ENCODE peak calls at places on chromosome 10, in ten cellular contexts. I is A549; B is CD8-positive, alpha-beta T cell; A is brain microvascular endothelial cell; T is lower leg skin; D is mammary epithelial cell; G is adrenal gland; P is thoracic aorta; F is left lung; W is neural progenitor cell. K is an unnamed sample.

GRCh38 chr10:14592026-14592425 is 182.7 kb downstream of the FAM107B start:
- DNase-seq in I (no peak), B (no peak), A (no peak), T (no peak), D (peak), G (no peak), P (no peak), F (no peak), W (no peak), K (no peak)

GRCh38 chr10:85624511-85624910 is 742.1 kb downstream of the GRID1 start:
- DNase-seq in I (no peak), B (no peak), A (no peak), T (no peak), D (no peak), G (no peak), P (no peak), F (no peak), W (no peak), K (no peak)

GRCh38 chr10:7301039-7301768 is 109.6 kb downstream of the SFMBT2 start:
- DNase-seq in I (peak), B (no peak), A (no peak), T (no peak), D (no peak), G (no peak), P (no peak), F (no peak), W (peak), K (no peak)

GRCh38 chr10:46992794-46993552 is 81.7 kb downstream of the PTPN20 start:
- DNase-seq in I (peak), B (no peak), A (peak), T (peak), D (peak), G (peak), P (no peak), F (peak), W (peak), K (no peak)

GRCh38 chr10:103493911-103494877 is 689 bp downstream of the NEURL1 start:
- DNase-seq in I (no peak), B (peak), A (no peak), T (no peak), D (no peak), G (no peak), P (no peak), F (no peak), W (peak), K (no peak)

GRCh38 chr10:99235469-99235871 is at the start of gene HPSE2:
- DNase-seq in I (no peak), B (no peak), A (no peak), T (no peak), D (no peak), G (no peak), P (no peak), F (no peak), W (peak), K (no peak)

GRCh38 chr10:19713800-19714525 is 102.3 kb upstream of the PLXDC2 start:
- DNase-seq in I (no peak), B (no peak), A (no peak), T (no peak), D (no peak), G (no peak), P (no peak), F (no peak), W (peak), K (no peak)

GRCh38 chr10:1272079-1272478 is 215.9 kb downstream of the WDR37 start:
- DNase-seq in I (no peak), B (no peak), A (no peak), T (no peak), D (no peak), G (no peak), P (no peak), F (no peak), W (no peak), K (no peak)

GRCh38 chr10:78981970-78982281 is 86.8 kb upstream of the ZMIZ1 start:
- DNase-seq in I (no peak), B (no peak), A (no peak), T (no peak), D (no peak), G (no peak), P (no peak), F (no peak), W (no peak), K (no peak)

GRCh38 chr10:30803901-30804322 is 174.4 kb upstream of the LYZL2 start:
- DNase-seq in I (no peak), B (no peak), A (no peak), T (peak), D (peak), G (peak), P (no peak), F (no peak), W (no peak), K (no peak)

GRCh38 chr10:93579089-93579488 is 12.6 kb downstream of the FFAR4 start:
- DNase-seq in I (peak), B (no peak), A (no peak), T (no peak), D (peak), G (no peak), P (no peak), F (no peak), W (no peak), K (no peak)
- TF ChIP-seq CTCF in I (no peak), B (no peak), A (no peak), T (no peak), D (no peak), G (no peak), P (no peak), F (no peak), W (no peak), K (no peak)

DNA sequence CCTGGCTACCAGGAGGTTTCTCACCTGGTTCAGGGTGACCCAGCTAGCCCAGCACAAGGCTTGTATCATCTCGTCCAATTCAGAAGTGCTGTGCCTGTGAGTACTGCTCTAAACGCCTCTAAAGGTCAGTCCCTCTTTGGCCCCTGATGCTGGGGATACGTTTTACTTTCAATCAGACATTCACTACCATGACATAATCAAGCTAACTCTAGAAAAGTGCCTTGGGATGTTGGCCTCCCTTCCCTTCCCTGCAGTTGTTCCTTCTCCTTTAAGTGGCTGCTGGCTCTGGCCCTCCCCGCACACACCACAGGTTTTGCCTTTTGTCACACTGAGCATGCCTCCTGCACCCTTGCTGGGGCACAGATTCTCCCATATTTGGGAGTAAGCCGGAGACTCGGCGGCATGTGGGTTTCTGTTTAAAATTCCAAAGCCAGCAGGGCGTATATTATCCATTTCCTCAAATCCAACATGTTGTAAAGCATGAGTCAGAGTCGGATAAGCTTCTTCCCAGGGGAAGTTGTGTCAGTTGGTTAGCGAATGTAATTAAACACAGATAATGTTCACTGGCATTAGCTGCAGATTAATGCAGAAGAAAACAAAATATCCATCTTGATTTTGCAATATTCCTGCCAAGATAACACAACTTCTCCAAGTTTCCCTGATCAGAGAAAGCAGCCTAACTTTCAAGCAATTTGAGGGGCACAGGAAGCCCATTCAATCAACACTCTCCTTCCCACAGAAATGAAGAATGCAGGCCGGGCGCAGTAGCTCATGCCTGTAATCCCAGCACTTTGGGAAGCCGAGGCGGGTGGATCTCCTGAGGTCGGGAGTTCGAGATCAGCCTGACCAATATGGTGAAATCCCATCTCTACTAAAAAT is 31.8 kb upstream of the VCL start:
- DNase-seq in I (peak), B (no peak), A (peak), T (peak), D (peak), G (peak), P (peak), F (peak), W (peak), K (peak)
- H3K4me3 ChIP-seq in I (peak), B (no peak), A (no peak), T (no peak), D (no peak), G (no peak), P (peak), F (no peak), W (peak), K (peak)

DNA sequence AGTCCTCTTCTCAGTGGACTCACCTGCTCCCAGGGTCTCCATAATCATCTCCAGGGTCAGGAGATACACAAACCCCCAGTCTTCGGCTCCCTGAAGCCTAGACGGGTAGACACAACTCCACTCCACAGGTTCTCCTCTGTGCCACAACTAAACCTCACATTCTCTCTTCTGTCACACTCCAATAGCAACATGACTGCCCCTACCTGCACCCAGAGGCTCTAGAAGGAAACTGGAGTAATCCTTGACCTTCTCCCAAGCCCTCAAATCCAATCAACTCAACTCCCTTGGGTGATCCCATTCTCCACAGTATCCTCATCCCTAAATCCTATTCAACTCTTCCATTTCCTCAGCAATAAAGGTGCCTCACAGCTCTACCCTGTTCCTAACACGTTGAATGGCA is 16.2 kb downstream of the HNRNPF start:
- DNase-seq in I (no peak), B (no peak), A (no peak), T (no peak), D (no peak), G (no peak), P (no peak), F (peak), W (no peak), K (no peak)
- TF ChIP-seq CTCF in I (no peak), B (no peak), A (no peak), T (no peak), D (no peak), G (no peak), P (no peak), F (no peak), W (no peak), K (no peak)

DNA sequence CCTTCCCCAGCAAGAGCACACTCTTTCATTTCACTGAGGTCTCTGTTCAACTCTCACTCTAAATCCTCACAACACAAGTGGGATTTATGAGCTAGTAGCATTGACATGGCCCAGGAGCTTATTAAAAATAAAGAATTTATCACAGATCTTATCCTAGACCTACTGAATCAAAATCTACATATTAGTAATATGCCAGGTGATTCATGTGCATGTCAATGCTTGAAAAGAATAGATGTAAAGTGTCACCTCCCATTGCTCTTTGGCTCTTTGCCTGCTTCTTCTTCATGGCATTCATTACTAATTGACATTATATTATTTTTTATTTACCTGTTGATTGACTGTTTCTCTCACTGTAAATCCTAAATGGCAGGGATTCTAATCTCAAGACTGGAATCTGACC is 459.2 kb upstream of the LRRTM3 start:
- DNase-seq in I (no peak), B (no peak), A (no peak), T (no peak), D (peak), G (no peak), P (no peak), F (no peak), W (no peak), K (no peak)
- H3K4me3 ChIP-seq in I (no peak), B (no peak), A (no peak), T (no peak), D (no peak), G (no peak), P (no peak), F (no peak), W (no peak), K (no peak)

GRCh38 chr10:115171392-115171960 is 78.3 kb downstream of the ATRNL1 start:
- DNase-seq in I (peak), B (no peak), A (no peak), T (no peak), D (no peak), G (no peak), P (no peak), F (no peak), W (peak), K (no peak)
- TF ChIP-seq CTCF in I (peak), B (no peak), A (no peak), T (no peak), D (peak), G (peak), P (peak), F (peak), W (peak), K (no peak)

GRCh38 chr10:84562592-84562991 is 234.2 kb downstream of the CCSER2 start:
- DNase-seq in I (no peak), B (no peak), A (no peak), T (no peak), D (no peak), G (no peak), P (no peak), F (no peak), W (no peak), K (no peak)

GRCh38 chr10:84567133-84567532 is 238.7 kb downstream of the CCSER2 start:
- DNase-seq in I (no peak), B (no peak), A (no peak), T (no peak), D (no peak), G (no peak), P (no peak), F (no peak), W (peak), K (no peak)

GRCh38 chr10:84563868-84564267 is 235.5 kb downstream of the CCSER2 start:
- DNase-seq in I (no peak), B (no peak), A (no peak), T (no peak), D (no peak), G (no peak), P (no peak), F (no peak), W (no peak), K (no peak)

GRCh38 chr10:84565881-84566280 is 237.5 kb downstream of the CCSER2 start:
- DNase-seq in I (no peak), B (no peak), A (no peak), T (no peak), D (no peak), G (no peak), P (no peak), F (no peak), W (no peak), K (no peak)

GRCh38 chr10:84563355-84563754 is 235.0 kb downstream of the CCSER2 start:
- DNase-seq in I (no peak), B (no peak), A (no peak), T (no peak), D (no peak), G (no peak), P (no peak), F (no peak), W (no peak), K (no peak)
- H3K4me3 ChIP-seq in I (no peak), B (no peak), A (no peak), T (no peak), D (no peak), G (no peak), P (no peak), F (no peak), W (no peak), K (no peak)

DNA sequence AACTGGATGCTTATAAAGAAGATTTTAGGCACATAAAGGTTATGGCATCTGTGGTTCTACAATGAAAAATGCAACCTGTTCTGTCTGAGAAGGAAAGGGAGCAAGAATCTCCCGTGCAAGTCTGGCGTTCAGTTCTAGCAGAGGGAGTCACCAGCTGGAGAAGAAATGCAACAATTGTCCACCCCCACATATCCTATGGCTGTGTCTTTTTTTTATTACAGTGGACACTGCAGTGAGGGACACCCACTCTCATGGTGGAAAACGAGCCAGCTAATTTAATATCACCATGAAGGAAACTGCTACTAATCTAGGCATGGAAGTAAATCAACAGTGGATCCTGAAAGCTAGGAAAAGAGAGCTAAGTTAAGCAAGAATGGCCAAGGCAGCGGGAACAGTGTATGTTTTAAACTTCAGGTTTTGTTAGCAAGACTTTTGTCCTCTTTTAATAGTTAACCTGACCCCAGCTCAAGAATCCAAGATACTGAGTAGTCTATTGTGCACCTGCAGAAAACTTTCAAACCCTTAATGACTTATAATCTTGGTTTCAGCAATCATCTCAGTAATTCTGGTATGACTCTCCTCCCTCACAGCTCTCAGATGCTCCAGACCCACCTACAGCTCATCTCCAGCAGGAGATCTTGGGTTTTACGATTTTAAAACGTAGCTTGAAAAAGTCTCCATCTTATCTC is 149.3 kb downstream of the FGFR2 start:
- DNase-seq in I (no peak), B (no peak), A (no peak), T (no peak), D (no peak), G (no peak), P (no peak), F (no peak), W (no peak), K (no peak)
- TF ChIP-seq CTCF in I (no peak), B (no peak), A (no peak), T (no peak), D (no peak), G (no peak), P (no peak), F (no peak), W (no peak), K (no peak)

K was measured in AG04449.